ENCODE peak calls at places on chromosome 14, in six cellular contexts. One of them, this sample, is unnamed.

GRCh38 chr14:32469388-32470160 is 140.5 kb downstream of the AKAP6 start:
- ATAC-seq in PC-3: peak; percentile 18
- ATAC-seq in left lobe of liver: peak; percentile 66
- ATAC-seq in memory B cell: no peak
- ATAC-seq in SK-N-SH treated with all-trans-retinoic acid at 6 μM for 48 hours: peak; percentile 60
- ATAC-seq in pancreas: peak; percentile 62
- ATAC-seq in this sample: peak; percentile 50

GRCh38 chr14:37583358-37584210 is 11.5 kb downstream of the FOXA1 start:
- ATAC-seq in PC-3: peak; percentile 26
- ATAC-seq in left lobe of liver: peak; percentile 67
- ATAC-seq in memory B cell: no peak
- ATAC-seq in SK-N-SH treated with all-trans-retinoic acid at 6 μM for 48 hours: no peak
- ATAC-seq in pancreas: peak; percentile 21
- ATAC-seq in this sample: no peak

GRCh38 chr14:103897075-103897947 is 30.9 kb upstream of the TDRD9 start:
- ATAC-seq in PC-3: no peak
- ATAC-seq in left lobe of liver: peak; percentile 79
- ATAC-seq in memory B cell: no peak
- ATAC-seq in SK-N-SH treated with all-trans-retinoic acid at 6 μM for 48 hours: no peak
- ATAC-seq in pancreas: peak; percentile 87
- ATAC-seq in this sample: peak; percentile 15

GRCh38 chr14:20811994-20812393 is 9.3 kb upstream of the RNASE1 start:
- ATAC-seq in PC-3: no peak
- ATAC-seq in left lobe of liver: peak; percentile 46
- ATAC-seq in memory B cell: no peak
- ATAC-seq in SK-N-SH treated with all-trans-retinoic acid at 6 μM for 48 hours: no peak
- ATAC-seq in pancreas: peak; percentile 53
- ATAC-seq in this sample: peak; percentile 41

GRCh38 chr14:37598973-37599526 is 3.6 kb downstream of the TTC6 start:
- ATAC-seq in PC-3: no peak
- ATAC-seq in left lobe of liver: no peak
- ATAC-seq in memory B cell: no peak
- ATAC-seq in SK-N-SH treated with all-trans-retinoic acid at 6 μM for 48 hours: no peak
- ATAC-seq in pancreas: no peak
- ATAC-seq in this sample: no peak

GRCh38 chr14:77682158-77682553 is 25.7 kb downstream of the ALKBH1 start:
- ATAC-seq in PC-3: peak; percentile 92
- ATAC-seq in left lobe of liver: no peak
- ATAC-seq in memory B cell: no peak
- ATAC-seq in SK-N-SH treated with all-trans-retinoic acid at 6 μM for 48 hours: peak; percentile 61
- ATAC-seq in pancreas: peak; percentile 84
- ATAC-seq in this sample: no peak

GRCh38 chr14:94423465-94424056 is 29.0 kb downstream of the SERPINA11 start:
- ATAC-seq in PC-3: no peak
- ATAC-seq in left lobe of liver: peak; percentile 99
- ATAC-seq in memory B cell: no peak
- ATAC-seq in SK-N-SH treated with all-trans-retinoic acid at 6 μM for 48 hours: peak; percentile 94
- ATAC-seq in pancreas: peak; percentile 90
- ATAC-seq in this sample: peak; percentile 13

GRCh38 chr14:86574026-86574777 is 1044.3 kb downstream of the FLRT2 start:
- ATAC-seq in PC-3: no peak
- ATAC-seq in left lobe of liver: no peak
- ATAC-seq in memory B cell: no peak
- ATAC-seq in SK-N-SH treated with all-trans-retinoic acid at 6 μM for 48 hours: peak; percentile 91
- ATAC-seq in pancreas: no peak
- ATAC-seq in this sample: no peak

GRCh38 chr14:55705651-55706340 is 125.8 kb downstream of the KTN1 start:
- ATAC-seq in PC-3: peak; percentile 59
- ATAC-seq in left lobe of liver: no peak
- ATAC-seq in memory B cell: no peak
- ATAC-seq in SK-N-SH treated with all-trans-retinoic acid at 6 μM for 48 hours: no peak
- ATAC-seq in pancreas: peak; percentile 90
- ATAC-seq in this sample: no peak

GRCh38 chr14:100408350-100409015 is 85.3 kb downstream of the SLC25A47 start:
- ATAC-seq in PC-3: peak; percentile 79
- ATAC-seq in left lobe of liver: no peak
- ATAC-seq in memory B cell: no peak
- ATAC-seq in SK-N-SH treated with all-trans-retinoic acid at 6 μM for 48 hours: peak; percentile 81
- ATAC-seq in pancreas: peak; percentile 25
- ATAC-seq in this sample: no peak

GRCh38 chr14:64510127-64510808 is 5.7 kb downstream of the ZBTB1 start:
- ATAC-seq in PC-3: peak; percentile 1
- ATAC-seq in left lobe of liver: no peak
- ATAC-seq in memory B cell: peak; percentile 31
- ATAC-seq in SK-N-SH treated with all-trans-retinoic acid at 6 μM for 48 hours: peak; percentile 19
- ATAC-seq in pancreas: no peak
- ATAC-seq in this sample: no peak

GRCh38 chr14:85471744-85472143 is 58.2 kb upstream of the FLRT2 start:
- ATAC-seq in PC-3: no peak
- ATAC-seq in left lobe of liver: no peak
- ATAC-seq in memory B cell: no peak
- ATAC-seq in SK-N-SH treated with all-trans-retinoic acid at 6 μM for 48 hours: peak; percentile 97
- ATAC-seq in pancreas: peak; percentile 80
- ATAC-seq in this sample: peak; percentile 52

GRCh38 chr14:67964391-67964812 is 144.8 kb downstream of the RAD51B start:
- ATAC-seq in PC-3: peak; percentile 88
- ATAC-seq in left lobe of liver: peak; percentile 79
- ATAC-seq in memory B cell: no peak
- ATAC-seq in SK-N-SH treated with all-trans-retinoic acid at 6 μM for 48 hours: no peak
- ATAC-seq in pancreas: peak; percentile 25
- ATAC-seq in this sample: peak; percentile 67

GRCh38 chr14:81423504-81423903 is 23.4 kb upstream of the STON2 start:
- ATAC-seq in PC-3: no peak
- ATAC-seq in left lobe of liver: peak; percentile 62
- ATAC-seq in memory B cell: no peak
- ATAC-seq in SK-N-SH treated with all-trans-retinoic acid at 6 μM for 48 hours: no peak
- ATAC-seq in pancreas: peak; percentile 75
- ATAC-seq in this sample: peak; percentile 53

GRCh38 chr14:23020143-23021128 is 10.5 kb upstream of the C14orf93 start:
- ATAC-seq in PC-3: no peak
- ATAC-seq in left lobe of liver: no peak
- ATAC-seq in memory B cell: no peak
- ATAC-seq in SK-N-SH treated with all-trans-retinoic acid at 6 μM for 48 hours: no peak
- ATAC-seq in pancreas: no peak
- ATAC-seq in this sample: no peak

GRCh38 chr14:89621009-89621421 is 204.0 kb upstream of the FOXN3 start:
- ATAC-seq in PC-3: no peak
- ATAC-seq in left lobe of liver: no peak
- ATAC-seq in memory B cell: no peak
- ATAC-seq in SK-N-SH treated with all-trans-retinoic acid at 6 μM for 48 hours: no peak
- ATAC-seq in pancreas: no peak
- ATAC-seq in this sample: no peak

GRCh38 chr14:89912667-89913211 is 41.8 kb downstream of the EFCAB11 start:
- ATAC-seq in PC-3: peak; percentile 54
- ATAC-seq in left lobe of liver: no peak
- ATAC-seq in memory B cell: no peak
- ATAC-seq in SK-N-SH treated with all-trans-retinoic acid at 6 μM for 48 hours: peak; percentile 89
- ATAC-seq in pancreas: peak; percentile 43
- ATAC-seq in this sample: peak; percentile 85

GRCh38 chr14:92692822-92693226 is 55.6 kb downstream of the LGMN start:
- ATAC-seq in PC-3: peak; percentile 14
- ATAC-seq in left lobe of liver: peak; percentile 79
- ATAC-seq in memory B cell: no peak
- ATAC-seq in SK-N-SH treated with all-trans-retinoic acid at 6 μM for 48 hours: peak; percentile 32
- ATAC-seq in pancreas: peak; percentile 76
- ATAC-seq in this sample: peak; percentile 44

This sample was measured in gastroesophageal sphincter.